ENCODE peak calls at places on chromosomes 3 and 15, in ten cellular contexts. P is HTR-8/SVneo; I is HS-5; D is neural progenitor cell; C is LHCN-M2; V is H7; W is kidney tubule cell; F is GM04503; L is testis; X is activated naive CD4-positive, alpha-beta T cell treated with anti-CD3 and anti-CD28 coated beads, Interleukin-2, amount 10 ng/mL, durations not matched to agents 7 days and 5 days. K is an unnamed sample.

GRCh38 chr3:35537265-35537664 is 102.1 kb upstream of the ARPP21 start:
- DNase-seq in P (no peak), I (no peak), D (no peak), C (no peak), V (no peak), W (peak), F (no peak), L (no peak), X (no peak), K (no peak)

GRCh38 chr15:43516185-43516584 is 1.2 kb upstream of the MAP1A start:
- DNase-seq in P (no peak), I (no peak), D (no peak), C (peak), V (no peak), W (no peak), F (peak), L (peak), X (no peak), K (no peak)

GRCh38 chr3:197216914-197217313 is 81.5 kb downstream of the DLG1 start:
- DNase-seq in P (no peak), I (peak), D (no peak), C (peak), V (no peak), W (no peak), F (no peak), L (no peak), X (no peak), K (peak)

GRCh38 chr3:189143321-189143720 is 28.4 kb upstream of the TPRG1 start:
- DNase-seq in P (no peak), I (no peak), D (no peak), C (no peak), V (no peak), W (peak), F (no peak), L (no peak), X (no peak), K (no peak)

GRCh38 chr3:126137490-126138130 is 42.8 kb downstream of the ALDH1L1 start:
- DNase-seq in P (no peak), I (no peak), D (no peak), C (no peak), V (no peak), W (no peak), F (no peak), L (no peak), X (no peak), K (no peak)

GRCh38 chr3:51270559-51270958 is 114.5 kb upstream of the MANF start:
- DNase-seq in P (no peak), I (no peak), D (no peak), C (no peak), V (no peak), W (no peak), F (no peak), L (no peak), X (no peak), K (no peak)

GRCh38 chr3:99708207-99708745 is 69.9 kb downstream of the COL8A1 start:
- DNase-seq in P (no peak), I (no peak), D (no peak), C (no peak), V (no peak), W (no peak), F (peak), L (no peak), X (no peak), K (no peak)

GRCh38 chr3:159273608-159274007 is 471.8 kb downstream of the MFSD1 start:
- DNase-seq in P (peak), I (no peak), D (peak), C (peak), V (peak), W (peak), F (no peak), L (peak), X (peak), K (peak)

GRCh38 chr3:72797773-72798543 is 50.3 kb downstream of the SHQ1 start:
- DNase-seq in P (no peak), I (no peak), D (peak), C (peak), V (no peak), W (peak), F (no peak), L (peak), X (no peak), K (peak)

GRCh38 chr15:69031013-69032001 is 16.8 kb downstream of the NOX5 start:
- DNase-seq in P (no peak), I (no peak), D (peak), C (no peak), V (peak), W (peak), F (no peak), L (peak), X (peak), K (peak)

GRCh38 chr3:194296448-194296831 is 54.7 kb downstream of the CPN2 start:
- DNase-seq in P (peak), I (peak), D (peak), C (peak), V (peak), W (peak), F (peak), L (no peak), X (no peak), K (peak)

GRCh38 chr3:99084825-99085224 is 183.3 kb upstream of the DCBLD2 start:
- DNase-seq in P (no peak), I (no peak), D (no peak), C (no peak), V (no peak), W (no peak), F (peak), L (no peak), X (no peak), K (no peak)

GRCh38 chr15:93428135-93428534 is 339.1 kb upstream of the RGMA start:
- DNase-seq in P (no peak), I (no peak), D (peak), C (no peak), V (no peak), W (peak), F (no peak), L (no peak), X (no peak), K (no peak)

GRCh38 chr3:128271536-128272332 is 118.5 kb downstream of the EEFSEC start:
- DNase-seq in P (no peak), I (no peak), D (no peak), C (no peak), V (no peak), W (no peak), F (no peak), L (no peak), X (no peak), K (no peak)

GRCh38 chr3:107598926-107599754 is 76.4 kb downstream of the BBX start:
- DNase-seq in P (peak), I (peak), D (peak), C (peak), V (peak), W (peak), F (no peak), L (peak), X (peak), K (peak)

GRCh38 chr3:100455841-100456550 is 36.4 kb upstream of the TMEM45A start:
- DNase-seq in P (no peak), I (no peak), D (no peak), C (no peak), V (no peak), W (no peak), F (no peak), L (no peak), X (peak), K (no peak)

K was measured in lung microvascular endothelial cell.